ENCODE peak calls at places on chromosome 9, in seven cellular contexts. M is ELR; J is T47D; B is IMR-90; Z is stimulated activated CD4-positive, alpha-beta T cell treated with anti-CD3 and anti-CD28 coated beads, Interleukin-1b, Interleukin-23, amount 100 ng/mL, for 48 hours; D is CD8-positive, alpha-beta memory T cell; F is endodermal cell. S is an unnamed sample.

GRCh38 chr9:128846680-128847030 is 17.1 kb upstream of the SPOUT1 start:
- DNase-seq in M (no peak), J (no peak), B (no peak), Z (no peak), D (no peak), F (no peak), S (no peak)

GRCh38 chr9:107504585-107505455 is 15.3 kb upstream of the KLF4 start:
- DNase-seq in M (peak; percentile 87), J (peak; percentile 63), B (peak; percentile 93), Z (no peak), D (no peak), F (no peak), S (no peak)

GRCh38 chr9:121550041-121550440 is 50.4 kb upstream of the GGTA1 start:
- DNase-seq in M (no peak), J (no peak), B (no peak), Z (no peak), D (no peak), F (no peak), S (no peak)

GRCh38 chr9:87862536-87863268 is 20.0 kb upstream of the SPATA31E1 start:
- DNase-seq in M (peak; percentile 94), J (no peak), B (peak; percentile 88), Z (no peak), D (no peak), F (peak; percentile 57), S (no peak)

GRCh38 chr9:85258823-85259370 is 482.9 kb downstream of the AGTPBP1 start:
- DNase-seq in M (peak; percentile 51), J (peak; percentile 52), B (no peak), Z (peak; percentile 4), D (no peak), F (peak; percentile 90), S (peak; percentile 80)

GRCh38 chr9:112041536-112042243 is 133.4 kb downstream of the SUSD1 start:
- DNase-seq in M (peak; percentile 100), J (no peak), B (peak; percentile 100), Z (peak; percentile 33), D (no peak), F (peak; percentile 92), S (no peak)

GRCh38 chr9:114273461-114273881 is 49.4 kb upstream of the ORM1 start:
- DNase-seq in M (no peak), J (no peak), B (no peak), Z (no peak), D (no peak), F (no peak), S (no peak)

GRCh38 chr9:88076286-88077070 is 61.8 kb downstream of the SPATA31C2 start:
- DNase-seq in M (peak; percentile 76), J (peak; percentile 78), B (peak; percentile 55), Z (peak; percentile 43), D (no peak), F (peak; percentile 91), S (peak; percentile 79)

GRCh38 chr9:28365020-28365640 is 791.8 kb upstream of the C9orf72 start:
- DNase-seq in M (no peak), J (no peak), B (no peak), Z (no peak), D (no peak), F (peak; percentile 82), S (no peak)

GRCh38 chr9:138024831-138025291 is 147.3 kb downstream of the CACNA1B start:
- DNase-seq in M (no peak), J (no peak), B (no peak), Z (no peak), D (no peak), F (no peak), S (no peak)

GRCh38 chr9:136484153-136485048 is 1.6 kb upstream of the SEC16A start:
- DNase-seq in M (peak; percentile 54), J (no peak), B (no peak), Z (no peak), D (no peak), F (no peak), S (no peak)

GRCh38 chr9:105138306-105138801 is 106.1 kb upstream of the SLC44A1 start:
- DNase-seq in M (no peak), J (no peak), B (no peak), Z (no peak), D (no peak), F (peak; percentile 87), S (no peak)

GRCh38 chr9:114434878-114435311 is 47.1 kb upstream of the AKNA start:
- DNase-seq in M (peak; percentile 59), J (peak; percentile 73), B (peak; percentile 37), Z (no peak), D (no peak), F (peak; percentile 79), S (peak; percentile 24)

GRCh38 chr9:7011395-7012067 is 253.8 kb downstream of the KDM4C start:
- DNase-seq in M (no peak), J (no peak), B (no peak), Z (no peak), D (peak; percentile 18), F (no peak), S (no peak)

S was measured in SK-N-DZ.